ENCODE peak calls at places on chromosomes 13 and 19, in four cellular contexts. B is AML-193, L is smooth muscle cell of the brain vasculature, S is RPMI7951. P is an unnamed sample.

GRCh38 chr19:48637449-48637947 is 319 bp upstream of the DBP start:
- DNase-seq in B (peak; percentile 100), L (peak; percentile 97), S (peak; percentile 100), P (peak; percentile 100)

GRCh38 chr13:29448124-29448685 is 147.3 kb downstream of the SLC7A1 start:
- DNase-seq in B (no peak), L (no peak), S (no peak), P (peak; percentile 69)

GRCh38 chr19:2523630-2524311 is 47.8 kb downstream of the GADD45B start:
- DNase-seq in B (no peak), L (no peak), S (peak; percentile 84), P (no peak)

GRCh38 chr13:43698743-43699142 is 88.0 kb downstream of the ENOX1 start:
- DNase-seq in B (no peak), L (no peak), S (peak; percentile 60), P (no peak)

GRCh38 chr13:44474122-44474910 is 100.7 kb downstream of the SERP2 start:
- DNase-seq in B (no peak), L (no peak), S (peak; percentile 67), P (no peak)

GRCh38 chr13:59178344-59178743 is 985.4 kb downstream of the DIAPH3 start:
- DNase-seq in B (no peak), L (no peak), S (no peak), P (no peak)

GRCh38 chr13:41289463-41289881 is 21.6 kb upstream of the NAA16 start:
- DNase-seq in B (no peak), L (no peak), S (no peak), P (peak; percentile 90)

GRCh38 chr19:17491287-17491686 is 20.2 kb upstream of the PGLS start:
- DNase-seq in B (no peak), L (no peak), S (no peak), P (no peak)

GRCh38 chr13:33676700-33677048 is 141.3 kb upstream of the RFC3 start:
- DNase-seq in B (peak; percentile 63), L (no peak), S (peak; percentile 71), P (peak; percentile 35)

GRCh38 chr19:17855333-17856152 is 4.2 kb upstream of the RPL18A start:
- DNase-seq in B (peak; percentile 67), L (no peak), S (peak; percentile 65), P (peak; percentile 67)

GRCh38 chr19:1840541-1841115 is 7.7 kb downstream of the REXO1 start:
- DNase-seq in B (no peak), L (no peak), S (peak; percentile 29), P (no peak)

GRCh38 chr13:99055286-99056073 is 77.6 kb upstream of the DOCK9 start:
- DNase-seq in B (no peak), L (no peak), S (no peak), P (no peak)

GRCh38 chr13:109401891-109402290 is 384.5 kb downstream of the IRS2 start:
- DNase-seq in B (no peak), L (no peak), S (no peak), P (no peak)

GRCh38 chr19:36225219-36225892 is 10.4 kb downstream of the ZNF146 start:
- DNase-seq in B (no peak), L (no peak), S (peak; percentile 63), P (peak; percentile 79)

GRCh38 chr19:48330012-48330681 is 4.8 kb downstream of the EMP3 start:
- DNase-seq in B (peak; percentile 66), L (no peak), S (no peak), P (peak; percentile 98)

GRCh38 chr13:31274345-31274870 is 74.6 kb downstream of the B3GLCT start:
- DNase-seq in B (no peak), L (no peak), S (no peak), P (no peak)

GRCh38 chr13:49435992-49436391 is 7.9 kb downstream of the CAB39L start:
- DNase-seq in B (no peak), L (no peak), S (no peak), P (no peak)

GRCh38 chr13:68368922-68369321 is 1138.8 kb upstream of the PCDH9 start:
- DNase-seq in B (no peak), L (no peak), S (no peak), P (no peak)

GRCh38 chr13:50320297-50320862 is 305.1 kb downstream of the KCNRG start:
- DNase-seq in B (no peak), L (no peak), S (peak; percentile 64), P (no peak)

GRCh38 chr19:14301150-14301549 is 80.1 kb upstream of the ADGRE5 start:
- DNase-seq in B (no peak), L (no peak), S (no peak), P (no peak)

GRCh38 chr19:6668696-6669095 is 1.3 kb downstream of the TNFSF14 start:
- DNase-seq in B (no peak), L (no peak), S (peak; percentile 18), P (peak; percentile 41)

GRCh38 chr13:35293579-35293978 is 182.9 kb downstream of the MAB21L1 start:
- DNase-seq in B (no peak), L (no peak), S (no peak), P (no peak)

GRCh38 chr13:77372275-77372674 is 45.4 kb upstream of the MYCBP2 start:
- DNase-seq in B (no peak), L (no peak), S (peak; percentile 1), P (peak; percentile 83)

GRCh38 chr13:110382229-110382628 is 75.1 kb downstream of the COL4A2 start:
- DNase-seq in B (no peak), L (no peak), S (peak; percentile 72), P (no peak)

GRCh38 chr19:1205114-1206062 is at the start of gene STK11:
- DNase-seq in B (peak; percentile 92), L (peak; percentile 90), S (peak; percentile 97), P (peak; percentile 97)

GRCh38 chr19:47369923-47370625 is 21.0 kb downstream of the DHX34 start:
- DNase-seq in B (peak; percentile 84), L (peak; percentile 86), S (peak; percentile 52), P (peak; percentile 80)

P was measured in MV-4-11.